ENCODE peak calls at places on chromosomes 4 and X, in ten cellular contexts. V is stimulated activated CD4-positive, alpha-beta T cell treated with anti-CD3 and anti-CD28 coated beads, Interleukin-2, amount 100 ng/mL, for 48 hours; O is neural progenitor cell; L is brain microvascular endothelial cell; R is DMS153; Z is activated T-cell treated with anti-CD3 and anti-CD28 coated beads for 1 hour; P is COR-L47; A is D341Med; H is endodermal cell; D is activated naive CD4-positive, alpha-beta T cell treated with anti-CD3 and anti-CD28 coated beads, Interleukin-2, amount 10 ng/mL, durations not matched to agents 7 days and 5 days. S is an unnamed sample.

GRCh38 chrX:13219990-13220764 is 99.7 kb downstream of the ATXN3L start:
- DNase-seq in V (no peak), O (no peak), L (peak), R (no peak), Z (no peak), P (no peak), A (no peak), H (no peak), D (no peak), S (no peak)

GRCh38 chrX:81232218-81232617 is 30.3 kb downstream of the SH3BGRL start:
- DNase-seq in V (no peak), O (no peak), L (no peak), R (no peak), Z (no peak), P (no peak), A (no peak), H (no peak), D (no peak), S (no peak)

GRCh38 chr4:173492315-173492714 is 37.7 kb downstream of the HAND2 start:
- DNase-seq in V (no peak), O (no peak), L (no peak), R (no peak), Z (no peak), P (no peak), A (no peak), H (no peak), D (no peak), S (no peak)

GRCh38 chrX:123797543-123798447 is 62.1 kb upstream of the XIAP start:
- DNase-seq in V (no peak), O (no peak), L (no peak), R (no peak), Z (no peak), P (no peak), A (no peak), H (peak), D (no peak), S (no peak)

GRCh38 chrX:19569121-19569805 is 54.0 kb upstream of the MAP3K15 start:
- DNase-seq in V (no peak), O (no peak), L (no peak), R (no peak), Z (no peak), P (no peak), A (no peak), H (no peak), D (no peak), S (no peak)

GRCh38 chr4:77921701-77922100 is 59.1 kb downstream of the MRPL1 start:
- DNase-seq in V (no peak), O (no peak), L (peak), R (peak), Z (no peak), P (no peak), A (no peak), H (no peak), D (no peak), S (no peak)

GRCh38 chr4:141388483-141388882 is 167.8 kb downstream of the ZNF330 start:
- DNase-seq in V (no peak), O (no peak), L (peak), R (no peak), Z (no peak), P (no peak), A (no peak), H (no peak), D (no peak), S (no peak)

GRCh38 chr4:69718376-69719293 is 41.8 kb downstream of the SULT1B1 start:
- DNase-seq in V (no peak), O (no peak), L (no peak), R (no peak), Z (no peak), P (no peak), A (no peak), H (no peak), D (no peak), S (no peak)

GRCh38 chr4:95445251-95445650 is 103.5 kb downstream of the UNC5C start:
- DNase-seq in V (no peak), O (no peak), L (no peak), R (no peak), Z (no peak), P (no peak), A (no peak), H (no peak), D (no peak), S (no peak)

GRCh38 chr4:8159522-8160232 is 1.1 kb upstream of the ABLIM2 start:
- DNase-seq in V (no peak), O (no peak), L (no peak), R (no peak), Z (no peak), P (peak), A (no peak), H (peak), D (no peak), S (no peak)

GRCh38 chrX:35726176-35726575 is 72.0 kb upstream of the MAGEB16 start:
- DNase-seq in V (no peak), O (no peak), L (peak), R (no peak), Z (no peak), P (peak), A (peak), H (no peak), D (no peak), S (no peak)

GRCh38 chrX:129961180-129962083 is 21.0 kb upstream of the BCORL1 start:
- DNase-seq in V (peak), O (peak), L (peak), R (peak), Z (peak), P (peak), A (no peak), H (peak), D (peak), S (no peak)

GRCh38 chrX:63585936-63586335 is 199.1 kb downstream of the ARHGEF9 start:
- DNase-seq in V (no peak), O (no peak), L (no peak), R (no peak), Z (no peak), P (no peak), A (no peak), H (no peak), D (no peak), S (no peak)

GRCh38 chr4:185276036-185276435 is 66.6 kb downstream of the SNX25 start:
- DNase-seq in V (no peak), O (no peak), L (peak), R (no peak), Z (no peak), P (no peak), A (no peak), H (no peak), D (no peak), S (no peak)

GRCh38 chr4:87017580-87018061 is 82.8 kb downstream of the AFF1 start:
- DNase-seq in V (no peak), O (no peak), L (peak), R (no peak), Z (no peak), P (no peak), A (no peak), H (no peak), D (no peak), S (no peak)

GRCh38 chrX:40331353-40331752 is 233.6 kb upstream of the BCOR start:
- DNase-seq in V (no peak), O (no peak), L (no peak), R (no peak), Z (no peak), P (no peak), A (no peak), H (no peak), D (no peak), S (no peak)

GRCh38 chr4:56308384-56308783 is 78.9 kb downstream of the AASDH start:
- DNase-seq in V (no peak), O (no peak), L (no peak), R (no peak), Z (no peak), P (no peak), A (no peak), H (no peak), D (no peak), S (no peak)

GRCh38 chr4:108171541-108172230 is 3.0 kb upstream of the LEF1 start:
- DNase-seq in V (peak), O (peak), L (no peak), R (no peak), Z (peak), P (no peak), A (no peak), H (peak), D (peak), S (no peak)

GRCh38 chrX:42093756-42094155 is 170.4 kb upstream of the CASK start:
- DNase-seq in V (no peak), O (no peak), L (peak), R (no peak), Z (no peak), P (no peak), A (no peak), H (no peak), D (no peak), S (no peak)

GRCh38 chr4:102614801-102615200 is 113.6 kb downstream of the NFKB1 start:
- DNase-seq in V (no peak), O (no peak), L (no peak), R (no peak), Z (no peak), P (no peak), A (no peak), H (peak), D (peak), S (no peak)

GRCh38 chr4:118974758-118975157 is 86.1 kb downstream of the SYNPO2 start:
- DNase-seq in V (no peak), O (no peak), L (no peak), R (no peak), Z (no peak), P (no peak), A (no peak), H (no peak), D (no peak), S (no peak)

GRCh38 chr4:8540072-8540471 is 40.1 kb upstream of the GPR78 start:
- DNase-seq in V (no peak), O (no peak), L (no peak), R (no peak), Z (no peak), P (no peak), A (no peak), H (no peak), D (peak), S (no peak)

GRCh38 chr4:8391972-8392371 is 48.6 kb downstream of the ACOX3 start:
- DNase-seq in V (no peak), O (no peak), L (peak), R (no peak), Z (no peak), P (no peak), A (no peak), H (no peak), D (no peak), S (no peak)

GRCh38 chr4:151251922-151252321 is 25.0 kb upstream of the PRSS48 start:
- DNase-seq in V (no peak), O (peak), L (no peak), R (peak), Z (no peak), P (no peak), A (no peak), H (no peak), D (no peak), S (no peak)

GRCh38 chr4:44162538-44163270 is 285.9 kb downstream of the KCTD8 start:
- DNase-seq in V (no peak), O (no peak), L (no peak), R (no peak), Z (no peak), P (no peak), A (no peak), H (no peak), D (no peak), S (no peak)

GRCh38 chrX:19382500-19383145 is 38.9 kb downstream of the PDHA1 start:
- DNase-seq in V (peak), O (peak), L (peak), R (peak), Z (peak), P (no peak), A (peak), H (peak), D (peak), S (no peak)

GRCh38 chr4:138951764-138952163 is 63.8 kb upstream of the NOCT start:
- DNase-seq in V (no peak), O (no peak), L (no peak), R (no peak), Z (no peak), P (no peak), A (no peak), H (no peak), D (no peak), S (no peak)

GRCh38 chr4:115763051-115763450 is 649.6 kb upstream of the NDST4 start:
- DNase-seq in V (no peak), O (no peak), L (no peak), R (no peak), Z (no peak), P (no peak), A (no peak), H (no peak), D (no peak), S (no peak)

GRCh38 chr4:15587649-15588048 is 67.5 kb downstream of the FBXL5 start:
- DNase-seq in V (no peak), O (no peak), L (no peak), R (no peak), Z (no peak), P (no peak), A (no peak), H (no peak), D (no peak), S (no peak)

GRCh38 chrX:13816899-13817298 is at the start of gene GPM6B:
- DNase-seq in V (no peak), O (peak), L (no peak), R (no peak), Z (no peak), P (no peak), A (no peak), H (no peak), D (no peak), S (no peak)

GRCh38 chr4:8830056-8830455 is 41.6 kb downstream of the HMX1 start:
- DNase-seq in V (no peak), O (no peak), L (no peak), R (no peak), Z (no peak), P (no peak), A (peak), H (no peak), D (no peak), S (no peak)

GRCh38 chr4:1799997-1800375 is 6.9 kb downstream of the FGFR3 start:
- DNase-seq in V (no peak), O (no peak), L (no peak), R (no peak), Z (no peak), P (no peak), A (no peak), H (no peak), D (no peak), S (no peak)

GRCh38 chrX:24777660-24778059 is 83.9 kb downstream of the POLA1 start:
- DNase-seq in V (no peak), O (no peak), L (no peak), R (no peak), Z (no peak), P (no peak), A (no peak), H (no peak), D (no peak), S (no peak)

GRCh38 chrX:15298201-15298600 is 17.2 kb downstream of the ASB11 start:
- DNase-seq in V (no peak), O (no peak), L (no peak), R (no peak), Z (no peak), P (no peak), A (no peak), H (no peak), D (no peak), S (no peak)

GRCh38 chr4:118826723-118827444 is 9.0 kb downstream of the SEC24D start:
- DNase-seq in V (no peak), O (no peak), L (no peak), R (no peak), Z (no peak), P (no peak), A (no peak), H (no peak), D (no peak), S (no peak)

GRCh38 chr4:38266616-38267015 is 306.4 kb downstream of the PTTG2 start:
- DNase-seq in V (no peak), O (no peak), L (no peak), R (peak), Z (no peak), P (no peak), A (no peak), H (no peak), D (no peak), S (no peak)

GRCh38 chr4:63123441-63123840 is 1285.8 kb downstream of the TECRL start:
- DNase-seq in V (no peak), O (no peak), L (no peak), R (no peak), Z (no peak), P (no peak), A (no peak), H (no peak), D (no peak), S (no peak)

GRCh38 chr4:7101692-7102515 is 34.0 kb upstream of the GRPEL1 start:
- DNase-seq in V (peak), O (peak), L (peak), R (peak), Z (no peak), P (no peak), A (peak), H (peak), D (peak), S (no peak)

S was measured in thoracic aorta.